ENCODE peak calls at places on chromosome 18, in eight cellular contexts. L is adrenal gland, S is stomach, A is HCT116, Y is pancreas, T is cardiac muscle cell, V is endodermal cell, X is prostate gland. N is an unnamed sample.
A peak's percentile ranks its signal among the peaks of the same experiment; 100 is the strongest.

GRCh38 chr18:62586148-62586774 is 63.4 kb downstream of the ZCCHC2 start:
- DNase-seq in L (peak; percentile 76), S (peak; percentile 60), A (peak; percentile 32), Y (no peak), T (peak; percentile 79), V (peak; percentile 90), X (peak; percentile 44), N (peak; percentile 61)

GRCh38 chr18:62001396-62001795 is 108.6 kb upstream of the RNF152 start:
- DNase-seq in L (no peak), S (no peak), A (no peak), Y (no peak), T (no peak), V (peak; percentile 58), X (no peak), N (peak; percentile 21)

GRCh38 chr18:63237486-63237885 is 82.1 kb downstream of the BCL2 start:
- DNase-seq in L (no peak), S (no peak), A (no peak), Y (no peak), T (no peak), V (no peak), X (no peak), N (no peak)

GRCh38 chr18:68705119-68705518 is 9.8 kb downstream of the TMX3 start:
- DNase-seq in L (no peak), S (no peak), A (no peak), Y (no peak), T (no peak), V (no peak), X (no peak), N (no peak)

GRCh38 chr18:12422936-12423335 is 15.2 kb downstream of the PRELID3A start:
- DNase-seq in L (no peak), S (no peak), A (no peak), Y (no peak), T (no peak), V (peak; percentile 73), X (no peak), N (no peak)

GRCh38 chr18:13378150-13378549 is 159.6 kb downstream of the LDLRAD4 start:
- DNase-seq in L (no peak), S (no peak), A (no peak), Y (no peak), T (no peak), V (peak; percentile 44), X (no peak), N (no peak)

GRCh38 chr18:63831080-63831788 is 56.0 kb downstream of the SERPINB7 start:
- DNase-seq in L (no peak), S (no peak), A (no peak), Y (no peak), T (no peak), V (no peak), X (no peak), N (no peak)

GRCh38 chr18:21129586-21130216 is 18.1 kb upstream of the ROCK1 start:
- DNase-seq in L (no peak), S (no peak), A (no peak), Y (no peak), T (peak; percentile 24), V (no peak), X (no peak), N (no peak)

GRCh38 chr18:8625693-8626092 is 16.5 kb downstream of the RAB12 start:
- DNase-seq in L (no peak), S (no peak), A (no peak), Y (no peak), T (no peak), V (no peak), X (no peak), N (no peak)

GRCh38 chr18:70535041-70535440 is 246.2 kb downstream of the SOCS6 start:
- DNase-seq in L (no peak), S (no peak), A (no peak), Y (no peak), T (no peak), V (no peak), X (no peak), N (no peak)

GRCh38 chr18:33560686-33561370 is 17.2 kb upstream of the ASXL3 start:
- DNase-seq in L (no peak), S (no peak), A (no peak), Y (no peak), T (peak; percentile 53), V (peak; percentile 78), X (no peak), N (peak; percentile 68)

GRCh38 chr18:11175266-11175947 is 26.0 kb upstream of the PIEZO2 start:
- DNase-seq in L (no peak), S (no peak), A (no peak), Y (no peak), T (no peak), V (no peak), X (no peak), N (no peak)

GRCh38 chr18:22346342-22346967 is 71.3 kb downstream of the CTAGE1 start:
- DNase-seq in L (peak; percentile 88), S (peak; percentile 76), A (no peak), Y (no peak), T (no peak), V (no peak), X (peak; percentile 28), N (no peak)

GRCh38 chr18:64807560-64807959 is 658.7 kb upstream of the LINC00305 start:
- DNase-seq in L (no peak), S (no peak), A (no peak), Y (no peak), T (no peak), V (no peak), X (no peak), N (peak; percentile 67)

GRCh38 chr18:54852780-54853675 is 24.8 kb downstream of the RAB27B start:
- DNase-seq in L (no peak), S (no peak), A (no peak), Y (no peak), T (no peak), V (no peak), X (no peak), N (no peak)

GRCh38 chr18:62881509-62882016 is 166.2 kb downstream of the PHLPP1 start:
- DNase-seq in L (no peak), S (no peak), A (peak; percentile 79), Y (no peak), T (no peak), V (no peak), X (no peak), N (no peak)

GRCh38 chr18:73639788-73640187 is 507.8 kb downstream of the FBXO15 start:
- DNase-seq in L (no peak), S (no peak), A (no peak), Y (no peak), T (no peak), V (no peak), X (no peak), N (no peak)

GRCh38 chr18:47263197-47263827 is 11.9 kb upstream of the SKOR2 start:
- DNase-seq in L (no peak), S (no peak), A (no peak), Y (peak; percentile 70), T (no peak), V (peak; percentile 89), X (no peak), N (no peak)

GRCh38 chr18:10973579-10974260 is 175.6 kb downstream of the PIEZO2 start:
- DNase-seq in L (peak; percentile 24), S (no peak), A (no peak), Y (no peak), T (no peak), V (no peak), X (no peak), N (no peak)

GRCh38 chr18:48660346-48661228 is 121.8 kb downstream of the CTIF start:
- DNase-seq in L (peak; percentile 58), S (peak; percentile 24), A (no peak), Y (no peak), T (no peak), V (no peak), X (no peak), N (no peak)
- H3K4me1 ChIP-seq in L (peaks cover 27% of the 10 kb centered on the region), S (peaks cover 15% of the 10 kb centered on the region), A (peaks cover 27% of the 10 kb centered on the region), Y (no peaks in the 10 kb centered on the region), T (peaks cover 12% of the 10 kb centered on the region), V (no peaks in the 10 kb centered on the region), X (peaks cover 4% of the 10 kb centered on the region), N (no peaks in the 10 kb centered on the region)

GRCh38 chr18:74994502-74995403 is 214.2 kb downstream of the PTGR3 start:
- DNase-seq in L (no peak), S (no peak), A (no peak), Y (no peak), T (no peak), V (peak; percentile 64), X (no peak), N (no peak)
- H3K4me3 ChIP-seq in L (no peak overlapping the region), S (no peak overlapping the region), A (peak overlapping the region; percentile 16), Y (no peak overlapping the region), T (no peak overlapping the region), V (no peak overlapping the region), X (no peak overlapping the region), N (no peak overlapping the region)

GRCh38 chr18:59909289-59910036 is 9.7 kb downstream of the PMAIP1 start:
- DNase-seq in L (no peak), S (no peak), A (no peak), Y (no peak), T (no peak), V (no peak), X (no peak), N (no peak)

GRCh38 chr18:59908790-59909189 is 9.0 kb downstream of the PMAIP1 start:
- DNase-seq in L (no peak), S (no peak), A (no peak), Y (no peak), T (no peak), V (no peak), X (no peak), N (no peak)

GRCh38 chr18:59910967-59911366 is 11.2 kb downstream of the PMAIP1 start:
- DNase-seq in L (peak; percentile 77), S (no peak), A (no peak), Y (no peak), T (no peak), V (no peak), X (no peak), N (no peak)

GRCh38 chr18:59912007-59912550 is 12.3 kb downstream of the PMAIP1 start:
- DNase-seq in L (no peak), S (no peak), A (no peak), Y (no peak), T (no peak), V (no peak), X (no peak), N (no peak)

GRCh38 chr18:59911600-59911999 is 11.8 kb downstream of the PMAIP1 start:
- DNase-seq in L (no peak), S (no peak), A (no peak), Y (no peak), T (no peak), V (no peak), X (no peak), N (no peak)
- H3K27me3 ChIP-seq in L (peaks cover 17% of the 10 kb centered on the region), S (no peaks in the 10 kb centered on the region), A (no peaks in the 10 kb centered on the region), Y (peaks cover 15% of the 10 kb centered on the region), T (peaks cover 22% of the 10 kb centered on the region), V (no peaks in the 10 kb centered on the region), X (no peaks in the 10 kb centered on the region), N (no peaks in the 10 kb centered on the region)

DNA sequence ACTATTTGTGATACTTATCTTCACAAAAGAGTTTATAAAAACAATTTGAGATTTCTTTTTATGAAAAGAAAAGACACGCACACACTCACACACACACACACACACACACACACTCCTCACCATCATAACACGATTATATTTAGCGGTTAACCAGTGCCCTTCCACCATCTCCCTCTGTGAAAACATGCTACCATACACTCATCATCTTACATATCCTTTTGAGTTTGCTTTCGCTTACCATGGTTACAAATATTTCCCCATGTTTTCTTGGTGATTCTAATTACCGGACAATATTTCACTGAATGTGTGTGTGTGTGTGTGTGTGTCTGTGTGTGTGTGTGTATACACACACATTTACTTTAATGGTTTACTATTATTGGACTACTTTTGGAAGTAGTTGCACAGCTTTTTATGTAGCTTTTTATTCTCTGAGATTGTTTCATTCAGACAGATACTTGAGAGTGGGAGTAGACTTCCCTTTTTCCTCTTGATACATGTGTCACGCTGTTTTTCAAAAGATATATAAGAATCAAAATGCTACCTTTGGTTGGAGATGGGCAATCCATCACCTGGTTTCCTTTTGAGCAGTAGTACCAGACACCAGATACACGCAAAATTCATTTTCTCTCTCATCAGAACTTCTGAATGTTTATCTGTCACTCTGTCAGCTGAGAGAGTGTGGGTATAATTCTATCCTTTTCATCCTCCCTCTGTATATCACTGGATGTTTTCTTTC is 138.1 kb downstream of the SETBP1 start:
- DNase-seq in L (no peak), S (no peak), A (no peak), Y (no peak), T (no peak), V (no peak), X (no peak), N (no peak)
- H3K4me1 ChIP-seq in L (peaks cover 2% of the 10 kb centered on the region), S (peaks cover 23% of the 10 kb centered on the region), A (no peaks in the 10 kb centered on the region), Y (peaks cover 32% of the 10 kb centered on the region), T (peaks cover 19% of the 10 kb centered on the region), V (peaks cover 6% of the 10 kb centered on the region), X (no peaks in the 10 kb centered on the region), N (peaks cover 5% of the 10 kb centered on the region)

N was measured in HAP-1.